ENCODE peak calls at places on chromosomes 6 and 20, in six cellular contexts. J is neural progenitor cell; A is testis; N is upper lobe of right lung; X is aorta; F is naive thymus-derived CD4-positive, alpha-beta T cell. C is an unnamed sample. For H3K4me1 and H3K36me3, the result is how much of the 10 kb centered on the place peaks cover.

GRCh38 chr6:155346957-155347356 is 32.7 kb upstream of the TFB1M start:
- DNase-seq in J (no peak), A (no peak), N (no peak), X (no peak), F (no peak), C (no peak)

GRCh38 chr6:57141451-57142177 is 30.5 kb upstream of the BAG2 start:
- DNase-seq in J (no peak), A (no peak), N (no peak), X (no peak), F (no peak), C (no peak)

GRCh38 chr6:56604186-56604585 is 38.5 kb downstream of the DST start:
- DNase-seq in J (no peak), A (no peak), N (no peak), X (no peak), F (no peak), C (no peak)

GRCh38 chr20:63529180-63529860 is 7.9 kb downstream of the PTK6 start:
- DNase-seq in J (no peak), A (no peak), N (no peak), X (peak), F (no peak), C (peak)

GRCh38 chr6:116398366-116399005 is 27.7 kb downstream of the DSE start:
- DNase-seq in J (no peak), A (no peak), N (no peak), X (no peak), F (no peak), C (no peak)

GRCh38 chr20:32439132-32439829 is 81.2 kb downstream of the ASXL1 start:
- DNase-seq in J (no peak), A (peak), N (no peak), X (no peak), F (no peak), C (no peak)

GRCh38 chr6:126152346-126152745 is 166.0 kb downstream of the TRMT11 start:
- DNase-seq in J (peak), A (no peak), N (no peak), X (no peak), F (no peak), C (no peak)

GRCh38 chr20:61399433-61399832 is 147.4 kb downstream of the CDH4 start:
- DNase-seq in J (no peak), A (no peak), N (no peak), X (peak), F (no peak), C (no peak)

GRCh38 chr6:28080631-28081485 is 490 bp downstream of the ZNF165 start:
- DNase-seq in J (peak), A (peak), N (peak), X (peak), F (peak), C (peak)

GRCh38 chr6:144350176-144350575 is 65.0 kb downstream of the UTRN start:
- DNase-seq in J (no peak), A (no peak), N (no peak), X (no peak), F (peak), C (no peak)

GRCh38 chr20:3745686-3746173 is 13.2 kb downstream of the HSPA12B start:
- DNase-seq in J (no peak), A (no peak), N (no peak), X (no peak), F (no peak), C (no peak)

GRCh38 chr6:112909781-112910180 is 562.7 kb downstream of the RFPL4B start:
- DNase-seq in J (no peak), A (no peak), N (no peak), X (no peak), F (no peak), C (no peak)

GRCh38 chr6:106046116-106046853 is 39.9 kb upstream of the PRDM1 start:
- DNase-seq in J (no peak), A (no peak), N (no peak), X (no peak), F (no peak), C (no peak)

GRCh38 chr6:90893385-90893784 is 306.5 kb upstream of the MAP3K7 start:
- DNase-seq in J (no peak), A (no peak), N (no peak), X (no peak), F (no peak), C (no peak)

GRCh38 chr6:34771727-34772126 is 14.4 kb downstream of the SNRPC start:
- DNase-seq in J (no peak), A (no peak), N (no peak), X (no peak), F (no peak), C (no peak)

GRCh38 chr20:8082999-8083398 is 49.1 kb upstream of the PLCB1 start:
- DNase-seq in J (no peak), A (no peak), N (no peak), X (no peak), F (no peak), C (no peak)

GRCh38 chr6:71364910-71365542 is 76.4 kb downstream of the OGFRL1 start:
- DNase-seq in J (no peak), A (no peak), N (no peak), X (no peak), F (no peak), C (no peak)

GRCh38 chr20:58131111-58131510 is 97.3 kb downstream of the ANKRD60 start:
- DNase-seq in J (peak), A (no peak), N (no peak), X (peak), F (no peak), C (no peak)

GRCh38 chr6:84522135-84522535 is 242.3 kb downstream of the TBX18 start:
- DNase-seq in J (no peak), A (no peak), N (no peak), X (no peak), F (no peak), C (no peak)

GRCh38 chr6:39381535-39382140 is 59.1 kb upstream of the KCNK16 start:
- DNase-seq in J (no peak), A (no peak), N (no peak), X (no peak), F (no peak), C (no peak)

GRCh38 chr6:17456711-17457110 is 63.3 kb downstream of the CAP2 start:
- DNase-seq in J (no peak), A (no peak), N (no peak), X (no peak), F (no peak), C (no peak)

DNA sequence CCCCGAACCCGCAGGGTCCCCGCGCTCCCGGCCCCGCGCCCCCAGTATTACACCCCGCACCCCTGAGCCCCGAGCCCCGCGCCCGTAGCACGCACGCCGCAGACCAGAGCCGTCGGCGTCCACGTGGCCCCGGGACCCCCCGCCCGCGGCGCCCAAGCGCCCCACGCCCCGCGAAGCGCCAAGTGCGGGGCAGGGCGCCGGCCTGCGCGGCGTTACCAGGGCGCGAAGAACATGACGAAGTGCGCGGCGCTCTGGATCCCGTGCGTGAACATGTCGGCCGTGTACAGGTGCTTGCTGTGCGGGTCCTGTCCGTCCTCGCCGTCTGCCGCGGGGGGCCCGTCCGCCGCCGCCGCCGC is 312 bp downstream of the TXNDC5 start:
- DNase-seq in J (no peak), A (no peak), N (no peak), X (peak), F (peak), C (no peak)
- H3K4me3 ChIP-seq in J (peak), A (peak), N (peak), X (peak), F (no peak), C (peak)

DNA sequence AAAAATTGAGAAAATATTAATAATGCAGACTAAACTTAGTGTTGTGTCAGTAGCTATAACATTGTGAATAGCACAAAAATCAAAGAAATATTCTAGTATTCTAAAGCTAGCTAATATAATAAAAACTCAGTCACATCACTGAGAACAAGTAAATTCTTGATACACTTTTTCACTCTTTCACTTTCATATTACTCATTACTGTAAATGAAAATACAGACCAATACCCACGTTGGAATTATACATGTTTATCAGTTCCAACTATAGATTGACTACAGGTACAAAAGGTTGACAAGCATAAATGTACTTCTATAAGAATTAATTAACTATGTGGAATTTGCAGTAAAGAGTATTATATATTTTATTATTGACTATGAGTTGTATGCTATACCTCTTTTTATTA is 1043.4 kb upstream of the FLRT3 start:
- DNase-seq in J (no peak), A (no peak), N (no peak), X (no peak), F (no peak), C (no peak)
- H3K4me1 ChIP-seq in J (under half), A (under half), N (under half), X (under half), F (under half), C (under half)

DNA sequence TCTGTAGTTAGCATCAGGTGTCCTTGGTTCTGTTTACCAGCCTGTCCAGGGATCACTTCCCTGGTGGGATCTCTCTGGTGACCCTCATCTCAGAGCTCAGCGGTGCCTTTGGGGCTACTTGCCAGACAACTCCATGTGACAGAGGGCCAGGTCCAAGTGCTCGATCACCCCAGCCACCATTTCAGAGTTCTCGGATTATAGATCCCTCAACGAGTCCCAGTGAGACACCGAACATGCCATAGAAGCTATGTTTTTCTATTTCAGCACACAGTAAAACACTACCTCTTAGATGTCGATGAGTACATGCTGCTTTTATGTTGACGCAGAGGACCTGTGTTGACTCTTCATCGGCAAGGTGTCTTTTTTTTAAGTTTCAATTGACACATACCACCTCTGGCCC is 170.1 kb upstream of the AKAP12 start:
- DNase-seq in J (no peak), A (no peak), N (no peak), X (no peak), F (no peak), C (no peak)
- H3K36me3 ChIP-seq in J (under half), A (under half), N (under half), X (under half), F (under half), C (under half)

GRCh38 chr6:7589949-7590917 is at the start of gene SNRNP48:
- DNase-seq in J (peak), A (peak), N (peak), X (peak), F (peak), C (peak)
- H3K4me3 ChIP-seq in J (peak), A (peak), N (peak), X (peak), F (peak), C (peak)

GRCh38 chr6:157020398-157021266 is 243.5 kb downstream of the ARID1B start:
- DNase-seq in J (peak), A (peak), N (peak), X (peak), F (no peak), C (no peak)
- H3K4me1 ChIP-seq in J (under half), A (under half), N (under half), X (under half), F (under half), C (under half)

DNA sequence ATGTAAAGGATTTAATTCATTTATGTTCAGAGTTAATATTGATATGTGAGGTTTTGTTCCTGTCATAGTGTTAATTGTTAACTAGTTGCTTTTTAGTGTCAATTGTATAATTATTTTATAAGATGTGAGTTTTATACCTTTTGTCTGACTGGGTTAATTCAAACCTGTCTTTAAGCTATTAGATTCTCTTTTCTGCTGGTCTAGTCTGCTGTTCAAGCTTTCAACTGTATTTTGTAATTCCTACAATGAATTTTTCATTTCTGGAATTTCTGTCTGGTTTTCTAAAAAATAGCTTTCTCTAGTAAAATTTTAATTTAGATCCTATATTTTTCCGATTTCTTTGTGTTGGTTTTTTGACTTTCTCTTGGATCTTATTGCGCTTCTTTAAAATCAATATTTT is 26.5 kb downstream of the IGF2R start:
- DNase-seq in J (no peak), A (no peak), N (no peak), X (no peak), F (no peak), C (no peak)
- H3K36me3 ChIP-seq in J (under half), A (under half), N (under half), X (under half), F (under half), C (under half)

GRCh38 chr6:50816947-50817637 is 1.6 kb upstream of the TFAP2B start:
- DNase-seq in J (peak), A (no peak), N (no peak), X (no peak), F (no peak), C (no peak)

GRCh38 chr6:50819527-50819905 is 845 bp downstream of the TFAP2B start:
- DNase-seq in J (peak), A (no peak), N (no peak), X (peak), F (no peak), C (no peak)

GRCh38 chr6:50817638-50817950 is 1.1 kb upstream of the TFAP2B start:
- DNase-seq in J (no peak), A (no peak), N (no peak), X (no peak), F (no peak), C (no peak)

GRCh38 chr6:50819906-50820589 is 1.4 kb downstream of the TFAP2B start:
- DNase-seq in J (peak), A (no peak), N (peak), X (peak), F (no peak), C (no peak)

DNA sequence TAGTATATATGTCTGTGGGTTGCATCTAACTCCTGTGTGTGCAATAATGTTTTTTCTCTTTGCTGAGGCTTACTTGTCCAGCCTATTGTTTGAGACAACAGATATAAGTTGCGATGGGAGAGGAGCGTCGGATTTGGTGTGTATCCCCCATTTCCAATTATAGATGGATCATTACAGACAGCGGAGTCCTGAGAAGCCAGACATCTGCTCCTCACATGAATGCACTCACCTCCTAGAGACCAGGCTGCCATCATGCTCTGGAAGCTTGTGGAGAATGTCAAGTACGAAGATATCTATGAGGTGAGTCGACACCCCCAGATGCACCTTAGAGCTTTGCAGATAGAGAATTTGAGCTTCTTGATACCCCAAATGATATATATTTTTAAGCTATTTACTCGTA is at the start of gene TFAP2B:
- DNase-seq in J (no peak), A (no peak), N (no peak), X (no peak), F (no peak), C (no peak)
- H3K4me3 ChIP-seq in J (peak), A (no peak), N (peak), X (no peak), F (no peak), C (peak)

DNA sequence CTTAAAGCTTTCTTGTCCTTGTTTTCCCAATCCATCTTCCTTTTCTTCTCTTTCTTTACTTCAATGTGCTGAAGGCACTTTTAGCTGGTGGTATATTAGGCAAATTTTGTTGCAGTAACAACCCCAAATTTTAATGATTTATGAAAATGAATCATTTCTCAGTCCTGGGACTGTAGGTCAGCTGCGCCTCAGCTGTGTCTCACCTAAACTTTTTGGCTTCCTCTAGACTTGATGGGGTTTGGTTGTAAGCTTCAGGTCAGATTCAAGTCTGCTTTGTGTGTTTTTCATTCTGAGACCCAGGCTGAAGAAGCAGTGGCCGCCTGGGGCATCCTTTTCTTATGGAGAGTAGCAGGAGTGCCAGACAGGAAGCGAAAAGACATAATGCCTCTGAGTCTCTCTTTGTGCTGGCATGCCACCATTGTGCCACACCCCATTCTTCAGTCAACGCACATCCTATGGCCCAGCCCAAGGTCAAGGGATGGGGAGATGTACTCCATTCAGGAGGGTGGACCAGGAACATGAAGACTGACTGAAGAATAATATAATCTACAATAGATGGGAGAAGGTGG is 28.9 kb upstream of the CD83 start:
- DNase-seq in J (no peak), A (no peak), N (no peak), X (no peak), F (no peak), C (no peak)
- H3K4me1 ChIP-seq in J (under half), A (under half), N (under half), X (under half), F (under half), C (under half)

GRCh38 chr6:132261354-132261753 is 139.9 kb downstream of the MOXD1 start:
- DNase-seq in J (no peak), A (no peak), N (no peak), X (no peak), F (no peak), C (no peak)
- H3K36me3 ChIP-seq in J (under half), A (under half), N (under half), X (under half), F (under half), C (under half)

GRCh38 chr6:156782691-156783320 is 5.6 kb downstream of the ARID1B start:
- DNase-seq in J (no peak), A (no peak), N (no peak), X (no peak), F (no peak), C (no peak)
- H3K4me3 ChIP-seq in J (peak), A (peak), N (peak), X (peak), F (peak), C (no peak)

C was measured in pancreas.